ENCODE peak calls at places on chromosome 1, in eight cellular contexts. One of them, this sample, is unnamed.

GRCh38 chr1:147912553-147912952 is 10.0 kb downstream of the GJA8 start:
- DNase-seq in WTC11: no peak
- DNase-seq in endothelial cell: no peak
- DNase-seq in fibroblast of mammary gland: peak
- DNase-seq in lower leg skin: no peak
- DNase-seq in neural crest cell: no peak
- DNase-seq in GM20000: no peak
- DNase-seq in adrenal gland: no peak
- DNase-seq in this sample: no peak

GRCh38 chr1:153259387-153259786 is at the start of gene LORICRIN:
- DNase-seq in GM20000: no peak
- DNase-seq in neural crest cell: no peak
- DNase-seq in fibroblast of mammary gland: no peak
- DNase-seq in endothelial cell: no peak
- DNase-seq in adrenal gland: no peak
- DNase-seq in WTC11: no peak
- DNase-seq in lower leg skin: no peak
- DNase-seq in this sample: no peak

GRCh38 chr1:198763298-198763714 is 124.5 kb downstream of the PTPRC start:
- DNase-seq in WTC11: no peak
- DNase-seq in lower leg skin: no peak
- DNase-seq in GM20000: no peak
- DNase-seq in fibroblast of mammary gland: peak
- DNase-seq in endothelial cell: no peak
- DNase-seq in adrenal gland: no peak
- DNase-seq in neural crest cell: no peak
- DNase-seq in this sample: no peak

GRCh38 chr1:206505702-206506375 is 1.5 kb upstream of the RASSF5 start:
- DNase-seq in fibroblast of mammary gland: peak
- DNase-seq in WTC11: no peak
- DNase-seq in neural crest cell: no peak
- DNase-seq in adrenal gland: no peak
- DNase-seq in endothelial cell: no peak
- DNase-seq in lower leg skin: no peak
- DNase-seq in GM20000: peak
- DNase-seq in this sample: no peak

GRCh38 chr1:116987256-116987555 is 14.4 kb upstream of the CD101 start:
- DNase-seq in neural crest cell: no peak
- DNase-seq in lower leg skin: no peak
- DNase-seq in fibroblast of mammary gland: no peak
- DNase-seq in endothelial cell: no peak
- DNase-seq in WTC11: no peak
- DNase-seq in adrenal gland: no peak
- DNase-seq in GM20000: no peak
- DNase-seq in this sample: peak

GRCh38 chr1:162876751-162877150 is 15.8 kb upstream of the CCDC190 start:
- DNase-seq in neural crest cell: no peak
- DNase-seq in WTC11: no peak
- DNase-seq in lower leg skin: no peak
- DNase-seq in GM20000: no peak
- DNase-seq in endothelial cell: no peak
- DNase-seq in adrenal gland: no peak
- DNase-seq in fibroblast of mammary gland: peak
- DNase-seq in this sample: no peak

GRCh38 chr1:159474926-159475325 is 35.4 kb downstream of the OR10J1 start:
- DNase-seq in neural crest cell: no peak
- DNase-seq in WTC11: no peak
- DNase-seq in lower leg skin: no peak
- DNase-seq in GM20000: no peak
- DNase-seq in fibroblast of mammary gland: peak
- DNase-seq in endothelial cell: no peak
- DNase-seq in adrenal gland: no peak
- DNase-seq in this sample: no peak

GRCh38 chr1:61455400-61455799 is 269.5 kb downstream of the TM2D1 start:
- DNase-seq in GM20000: no peak
- DNase-seq in endothelial cell: no peak
- DNase-seq in neural crest cell: no peak
- DNase-seq in fibroblast of mammary gland: no peak
- DNase-seq in lower leg skin: no peak
- DNase-seq in WTC11: no peak
- DNase-seq in adrenal gland: no peak
- DNase-seq in this sample: peak

GRCh38 chr1:160544647-160545046 is 21.6 kb upstream of the SLAMF6 start:
- DNase-seq in GM20000: no peak
- DNase-seq in neural crest cell: no peak
- DNase-seq in WTC11: no peak
- DNase-seq in fibroblast of mammary gland: peak
- DNase-seq in endothelial cell: no peak
- DNase-seq in lower leg skin: no peak
- DNase-seq in adrenal gland: no peak
- DNase-seq in this sample: no peak

GRCh38 chr1:77605246-77606026 is 77.0 kb downstream of the ZZZ3 start:
- DNase-seq in endothelial cell: no peak
- DNase-seq in lower leg skin: peak
- DNase-seq in GM20000: no peak
- DNase-seq in neural crest cell: no peak
- DNase-seq in fibroblast of mammary gland: peak
- DNase-seq in adrenal gland: peak
- DNase-seq in WTC11: no peak
- DNase-seq in this sample: no peak

GRCh38 chr1:10450156-10450801 is 448 bp downstream of the CORT start:
- DNase-seq in lower leg skin: no peak
- DNase-seq in endothelial cell: no peak
- DNase-seq in neural crest cell: no peak
- DNase-seq in WTC11: no peak
- DNase-seq in adrenal gland: no peak
- DNase-seq in GM20000: no peak
- DNase-seq in fibroblast of mammary gland: no peak
- DNase-seq in this sample: no peak

GRCh38 chr1:55257958-55258357 is 42.8 kb upstream of the USP24 start:
- DNase-seq in GM20000: peak
- DNase-seq in adrenal gland: no peak
- DNase-seq in neural crest cell: no peak
- DNase-seq in endothelial cell: no peak
- DNase-seq in fibroblast of mammary gland: no peak
- DNase-seq in WTC11: no peak
- DNase-seq in lower leg skin: no peak
- DNase-seq in this sample: peak

GRCh38 chr1:8145525-8145924 is 119.4 kb upstream of the ERRFI1 start:
- DNase-seq in fibroblast of mammary gland: no peak
- DNase-seq in GM20000: no peak
- DNase-seq in adrenal gland: no peak
- DNase-seq in endothelial cell: no peak
- DNase-seq in lower leg skin: no peak
- DNase-seq in neural crest cell: no peak
- DNase-seq in WTC11: no peak
- DNase-seq in this sample: no peak

GRCh38 chr1:176741181-176741580 is 278.2 kb downstream of the PAPPA2 start:
- DNase-seq in adrenal gland: no peak
- DNase-seq in WTC11: no peak
- DNase-seq in neural crest cell: no peak
- DNase-seq in GM20000: no peak
- DNase-seq in endothelial cell: no peak
- DNase-seq in fibroblast of mammary gland: no peak
- DNase-seq in lower leg skin: no peak
- DNase-seq in this sample: no peak

GRCh38 chr1:154599658-154600057 is 8.3 kb downstream of the ADAR start:
- DNase-seq in GM20000: no peak
- DNase-seq in WTC11: no peak
- DNase-seq in adrenal gland: no peak
- DNase-seq in lower leg skin: peak
- DNase-seq in fibroblast of mammary gland: peak
- DNase-seq in neural crest cell: no peak
- DNase-seq in endothelial cell: no peak
- DNase-seq in this sample: no peak

GRCh38 chr1:219713981-219714381 is 101.1 kb upstream of the ZC3H11B start:
- DNase-seq in endothelial cell: no peak
- DNase-seq in adrenal gland: no peak
- DNase-seq in GM20000: no peak
- DNase-seq in neural crest cell: no peak
- DNase-seq in lower leg skin: no peak
- DNase-seq in WTC11: no peak
- DNase-seq in fibroblast of mammary gland: no peak
- DNase-seq in this sample: no peak

GRCh38 chr1:160251687-160252526 is 10.4 kb downstream of the DCAF8 start:
- DNase-seq in lower leg skin: no peak
- DNase-seq in fibroblast of mammary gland: peak
- DNase-seq in GM20000: peak
- DNase-seq in neural crest cell: peak
- DNase-seq in WTC11: peak
- DNase-seq in adrenal gland: peak
- DNase-seq in endothelial cell: peak
- DNase-seq in this sample: peak

GRCh38 chr1:23196627-23197328 is 20.5 kb downstream of the HTR1D start:
- DNase-seq in adrenal gland: no peak
- DNase-seq in neural crest cell: no peak
- DNase-seq in lower leg skin: no peak
- DNase-seq in WTC11: no peak
- DNase-seq in endothelial cell: no peak
- DNase-seq in fibroblast of mammary gland: peak
- DNase-seq in GM20000: no peak
- DNase-seq in this sample: no peak

GRCh38 chr1:23202263-23202749 is 15.0 kb downstream of the HTR1D start:
- DNase-seq in GM20000: no peak
- DNase-seq in lower leg skin: no peak
- DNase-seq in adrenal gland: no peak
- DNase-seq in fibroblast of mammary gland: peak
- DNase-seq in endothelial cell: no peak
- DNase-seq in neural crest cell: no peak
- DNase-seq in WTC11: no peak
- DNase-seq in this sample: no peak

GRCh38 chr1:23194119-23194984 is 22.9 kb downstream of the HTR1D start:
- DNase-seq in adrenal gland: no peak
- DNase-seq in lower leg skin: no peak
- DNase-seq in GM20000: no peak
- DNase-seq in endothelial cell: no peak
- DNase-seq in fibroblast of mammary gland: peak
- DNase-seq in neural crest cell: no peak
- DNase-seq in WTC11: no peak
- DNase-seq in this sample: no peak

GRCh38 chr1:23200885-23201284 is 16.4 kb downstream of the HTR1D start:
- DNase-seq in endothelial cell: no peak
- DNase-seq in fibroblast of mammary gland: peak
- DNase-seq in adrenal gland: no peak
- DNase-seq in neural crest cell: no peak
- DNase-seq in lower leg skin: no peak
- DNase-seq in WTC11: no peak
- DNase-seq in GM20000: no peak
- DNase-seq in this sample: no peak

DNA sequence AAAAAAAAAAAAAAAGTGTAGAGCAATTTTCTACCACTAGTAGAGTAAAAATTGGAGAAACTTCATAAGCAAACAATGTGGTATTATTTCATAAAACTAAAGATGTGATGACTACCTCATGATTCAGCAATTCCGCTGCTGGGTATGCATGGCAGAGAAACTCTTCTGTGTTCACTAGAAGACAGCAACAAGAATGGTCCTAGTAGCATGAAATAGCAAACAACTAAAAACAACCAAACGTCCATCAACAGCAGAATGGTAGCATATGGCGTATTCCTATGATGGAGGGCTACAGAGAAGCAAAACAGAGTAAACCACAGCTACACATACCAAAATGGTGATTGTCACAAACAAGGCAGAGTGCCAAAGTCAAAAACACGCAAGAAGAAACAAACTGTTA is 18.9 kb downstream of the HTR1D start:
- DNase-seq in lower leg skin: no peak
- DNase-seq in WTC11: no peak
- DNase-seq in adrenal gland: no peak
- DNase-seq in endothelial cell: no peak
- DNase-seq in fibroblast of mammary gland: peak
- DNase-seq in GM20000: no peak
- DNase-seq in neural crest cell: no peak
- DNase-seq in this sample: no peak
- TF ChIP-seq CTCF in lower leg skin: no peak
- TF ChIP-seq CTCF in WTC11: no peak
- TF ChIP-seq CTCF in adrenal gland: no peak
- TF ChIP-seq CTCF in endothelial cell: no peak
- TF ChIP-seq CTCF in fibroblast of mammary gland: no peak
- TF ChIP-seq CTCF in GM20000: no peak
- TF ChIP-seq CTCF in neural crest cell: no peak
- TF ChIP-seq CTCF in this sample: no peak

DNA sequence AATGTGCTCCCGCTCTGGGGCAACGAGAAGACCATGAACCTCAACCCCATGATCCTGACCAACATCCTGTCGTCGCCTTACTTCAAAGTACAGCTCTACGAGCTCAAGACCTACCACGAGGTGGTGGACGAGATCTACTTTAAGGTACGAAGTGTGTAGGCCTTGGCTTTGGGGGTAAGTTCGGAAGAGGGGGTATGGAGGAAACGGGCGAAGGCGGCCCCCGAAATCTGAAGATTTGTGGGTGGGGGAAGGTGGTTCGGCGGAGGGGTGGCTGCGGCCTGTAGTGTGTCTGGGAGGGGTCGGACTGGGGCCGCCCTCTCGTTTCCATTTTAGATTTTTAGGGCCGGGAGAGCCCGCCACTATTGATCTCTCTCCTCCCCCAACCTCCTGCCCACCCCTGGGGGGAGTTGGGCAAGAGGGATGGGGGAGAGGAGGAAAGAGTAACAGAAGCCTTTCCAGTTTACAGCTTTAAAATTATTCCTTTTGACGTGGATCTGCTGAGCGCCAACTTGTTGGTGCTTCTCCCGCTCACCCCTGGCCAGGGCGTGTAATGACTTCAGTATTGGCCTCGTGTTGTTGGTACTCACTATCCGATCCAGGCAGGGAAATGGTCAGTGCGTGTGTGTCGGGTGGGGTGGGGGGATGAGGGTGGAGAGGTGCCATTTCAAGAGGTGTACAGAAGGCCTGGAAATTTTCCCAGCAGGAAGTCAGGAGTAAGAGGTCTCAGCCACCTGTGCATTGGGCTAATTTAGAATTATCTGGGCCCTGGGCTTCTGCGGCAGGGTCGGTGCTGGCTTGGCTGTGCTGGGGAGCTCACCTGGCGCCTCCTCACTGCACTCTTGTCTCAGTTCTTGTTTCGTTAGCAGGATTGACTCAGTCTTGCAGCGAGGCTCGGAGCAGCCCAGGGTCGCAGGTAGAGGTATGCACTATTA is 880 bp downstream of the PRPF38B start:
- DNase-seq in neural crest cell: no peak
- DNase-seq in fibroblast of mammary gland: peak
- DNase-seq in GM20000: peak
- DNase-seq in lower leg skin: peak
- DNase-seq in adrenal gland: peak
- DNase-seq in WTC11: no peak
- DNase-seq in endothelial cell: peak
- DNase-seq in this sample: peak
- TF ChIP-seq CTCF in neural crest cell: peak
- TF ChIP-seq CTCF in fibroblast of mammary gland: peak
- TF ChIP-seq CTCF in GM20000: no peak
- TF ChIP-seq CTCF in lower leg skin: no peak
- TF ChIP-seq CTCF in adrenal gland: peak
- TF ChIP-seq CTCF in WTC11: no peak
- TF ChIP-seq CTCF in endothelial cell: no peak
- TF ChIP-seq CTCF in this sample: peak

GRCh38 chr1:30984167-30984870 is 75.8 kb upstream of the SDC3 start:
- DNase-seq in neural crest cell: no peak
- DNase-seq in GM20000: no peak
- DNase-seq in WTC11: no peak
- DNase-seq in adrenal gland: no peak
- DNase-seq in endothelial cell: no peak
- DNase-seq in fibroblast of mammary gland: no peak
- DNase-seq in lower leg skin: no peak
- DNase-seq in this sample: no peak
- TF ChIP-seq CTCF in neural crest cell: no peak
- TF ChIP-seq CTCF in GM20000: no peak
- TF ChIP-seq CTCF in WTC11: no peak
- TF ChIP-seq CTCF in adrenal gland: peak
- TF ChIP-seq CTCF in endothelial cell: no peak
- TF ChIP-seq CTCF in fibroblast of mammary gland: no peak
- TF ChIP-seq CTCF in lower leg skin: no peak
- TF ChIP-seq CTCF in this sample: no peak

GRCh38 chr1:31955917-31956736 is 18.0 kb upstream of the PTP4A2 start:
- DNase-seq in lower leg skin: peak
- DNase-seq in GM20000: peak
- DNase-seq in WTC11: peak
- DNase-seq in endothelial cell: peak
- DNase-seq in adrenal gland: peak
- DNase-seq in fibroblast of mammary gland: peak
- DNase-seq in neural crest cell: no peak
- DNase-seq in this sample: peak
- TF ChIP-seq CTCF in lower leg skin: no peak
- TF ChIP-seq CTCF in GM20000: no peak
- TF ChIP-seq CTCF in WTC11: no peak
- TF ChIP-seq CTCF in endothelial cell: no peak
- TF ChIP-seq CTCF in adrenal gland: peak
- TF ChIP-seq CTCF in fibroblast of mammary gland: peak
- TF ChIP-seq CTCF in neural crest cell: no peak
- TF ChIP-seq CTCF in this sample: peak

This sample was measured in activated CD8-positive, alpha-beta T cell treated with anti-CD3 and anti-CD28 coated beads for 36 hours.